ENCODE peak calls at places on chromosomes 7 and 10, in six cellular contexts. N is lower leg skin, Q is AG04449, L is epithelial cell of proximal tubule, P is endothelial cell of umbilical vein, X is left ventricle myocardium inferior. Z is an unnamed sample.

GRCh38 chr7:92423646-92424045 is 23.6 kb upstream of the GATAD1 start:
- DNase-seq in N (no peak), Q (no peak), L (no peak), P (no peak), X (no peak), Z (no peak)

GRCh38 chr7:127375626-127376025 is 16.9 kb downstream of the ZNF800 start:
- DNase-seq in N (no peak), Q (no peak), L (no peak), P (no peak), X (no peak), Z (no peak)

GRCh38 chr10:132169031-132169765 is 17.6 kb upstream of the DPYSL4 start:
- DNase-seq in N (no peak), Q (no peak), L (no peak), P (no peak), X (no peak), Z (no peak)

GRCh38 chr10:132137111-132138072 is 49.4 kb upstream of the DPYSL4 start:
- DNase-seq in N (no peak), Q (no peak), L (no peak), P (no peak), X (peak; percentile 5), Z (no peak)

GRCh38 chr7:96198047-96198636 is 123.8 kb downstream of the SLC25A13 start:
- DNase-seq in N (no peak), Q (no peak), L (no peak), P (no peak), X (no peak), Z (no peak)

GRCh38 chr10:102368072-102368471 is 27.4 kb upstream of the NFKB2 start:
- DNase-seq in N (no peak), Q (no peak), L (no peak), P (no peak), X (no peak), Z (no peak)

GRCh38 chr10:2839081-2839725 is 228.1 kb upstream of the PFKP start:
- DNase-seq in N (no peak), Q (no peak), L (peak; percentile 1), P (peak; percentile 48), X (peak; percentile 18), Z (no peak)

GRCh38 chr10:60896033-60896432 is 48.0 kb downstream of the RHOBTB1 start:
- DNase-seq in N (no peak), Q (peak; percentile 51), L (no peak), P (peak; percentile 13), X (no peak), Z (peak; percentile 18)

GRCh38 chr7:17680943-17681351 is 259.3 kb downstream of the SNX13 start:
- DNase-seq in N (no peak), Q (no peak), L (no peak), P (peak; percentile 31), X (no peak), Z (no peak)

GRCh38 chr10:102673961-102674511 is 29.8 kb downstream of the TRIM8 start:
- DNase-seq in N (peak; percentile 56), Q (no peak), L (no peak), P (peak; percentile 41), X (peak; percentile 70), Z (no peak)

GRCh38 chr10:89207181-89207800 is at the start of gene CH25H:
- DNase-seq in N (peak; percentile 81), Q (no peak), L (no peak), P (peak; percentile 76), X (peak; percentile 78), Z (no peak)
- H3K4me3 ChIP-seq in N (peak within 1 kb of the TSS; percentile 10), Q (peak within 1 kb of the TSS; percentile 66), L (peak within 1 kb of the TSS; percentile 59), P (peak within 1 kb of the TSS; percentile 84), X (peak within 1 kb of the TSS; percentile 63), Z (peak within 1 kb of the TSS; percentile 50)

DNA sequence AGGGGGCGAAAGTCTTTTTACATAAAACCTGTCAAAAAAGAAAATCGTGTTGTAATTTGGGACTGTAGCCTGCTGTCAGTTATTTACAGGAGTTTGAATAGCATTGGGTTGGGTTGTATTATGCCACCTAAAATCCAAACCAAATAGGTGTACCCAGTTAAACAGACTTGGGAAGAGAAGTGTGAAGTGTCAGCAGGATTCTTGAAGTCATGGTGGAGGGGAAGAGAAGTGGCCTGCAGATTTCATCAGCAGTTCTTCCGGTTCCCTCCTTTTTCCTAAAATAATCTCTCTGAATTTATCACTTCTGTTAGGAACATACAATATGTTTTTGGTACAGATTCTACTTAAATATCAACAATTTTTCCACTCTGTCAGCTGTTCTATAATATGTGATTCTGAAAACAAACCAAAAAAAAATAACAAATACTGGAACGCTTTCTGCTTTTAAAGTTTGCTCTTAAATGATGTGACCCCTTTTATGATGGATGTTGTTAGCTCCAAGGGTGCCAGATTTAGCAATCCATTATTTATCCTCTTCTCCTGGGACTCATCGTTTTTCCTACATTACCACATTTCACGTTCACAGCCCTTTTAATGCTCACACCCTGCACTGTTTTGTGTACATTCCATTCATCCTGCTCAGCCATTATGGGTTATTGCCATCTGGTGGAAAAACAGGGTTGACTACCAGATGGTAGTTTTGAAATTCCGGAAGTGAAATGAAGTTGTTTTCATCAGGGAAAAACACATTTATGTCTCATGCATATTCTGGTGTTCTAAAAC is 18.7 kb upstream of the ARHGAP12 start:
- DNase-seq in N (peak; percentile 64), Q (peak; percentile 80), L (no peak), P (peak; percentile 83), X (no peak), Z (peak; percentile 89)
- TF ChIP-seq CTCF in N (no peak), Q (peak; percentile 17), L (peak; percentile 77), P (peak; percentile 33), X (peak; percentile 59), Z (peak; percentile 34)

GRCh38 chr7:130909881-130910672 is 176.1 kb upstream of the KLF14 start:
- DNase-seq in N (no peak), Q (no peak), L (no peak), P (peak; percentile 81), X (no peak), Z (no peak)
- H3K4me3 ChIP-seq in N (no peak overlapping the region), Q (peak overlapping the region; percentile 86), L (peak overlapping the region; percentile 85), P (peak overlapping the region; percentile 99), X (no peak overlapping the region), Z (peak overlapping the region; percentile 68)

DNA sequence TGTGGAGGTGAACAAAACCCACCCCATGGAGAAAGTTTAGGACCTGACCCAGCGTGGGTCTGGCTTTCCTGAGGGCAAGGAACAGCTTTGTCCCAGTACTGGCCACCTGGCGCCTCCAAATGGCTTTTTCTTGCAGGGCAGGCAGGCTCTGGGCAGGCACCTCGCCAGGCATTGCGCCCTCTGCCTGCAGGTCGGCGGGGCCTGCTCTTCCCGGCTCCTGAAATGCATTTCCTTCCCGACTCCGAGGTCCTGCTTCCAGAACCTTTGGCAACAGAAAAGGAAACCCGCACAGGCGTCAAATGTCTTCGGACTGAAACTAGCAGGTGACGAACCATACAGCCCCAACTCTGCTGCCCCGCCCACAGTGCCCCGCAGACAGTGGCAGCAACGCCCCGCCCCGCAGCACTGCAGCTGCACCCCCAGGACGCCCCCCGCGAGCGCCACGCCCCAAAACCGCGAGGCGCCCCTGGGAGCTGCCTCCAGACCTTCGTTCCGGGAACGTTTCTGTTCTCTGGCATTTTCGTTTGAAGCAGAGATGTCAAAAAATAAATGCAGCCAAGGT is 65.5 kb downstream of the C10orf143 start:
- DNase-seq in N (no peak), Q (no peak), L (no peak), P (no peak), X (no peak), Z (no peak)
- TF ChIP-seq CTCF in N (no peak), Q (peak; percentile 33), L (no peak), P (no peak), X (peak; percentile 15), Z (peak; percentile 59)

DNA sequence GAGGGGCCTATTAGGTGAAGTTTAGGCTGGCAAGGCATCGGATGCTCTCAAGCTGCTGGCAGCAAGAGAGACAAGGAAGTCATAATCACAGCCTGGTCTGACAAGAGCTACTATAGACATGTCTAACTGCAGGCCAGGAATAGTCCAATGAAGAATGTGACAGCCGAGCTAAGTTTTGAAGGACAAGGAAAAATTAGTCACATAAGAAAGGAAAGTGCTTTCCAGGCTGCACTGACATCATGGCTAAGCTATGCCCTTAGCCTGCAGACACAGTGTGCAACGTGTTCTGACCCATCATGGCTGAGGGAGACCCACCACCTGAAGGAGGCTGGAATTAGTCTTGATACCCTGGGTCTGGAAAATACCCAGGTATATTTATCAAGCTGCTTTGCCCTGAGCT is 281.1 kb downstream of the PLXNA4 start:
- DNase-seq in N (no peak), Q (no peak), L (no peak), P (peak; percentile 39), X (no peak), Z (no peak)
- H3K4me3 ChIP-seq in N (no peak overlapping the region), Q (no peak overlapping the region), L (no peak overlapping the region), P (no peak overlapping the region), X (no peak overlapping the region), Z (no peak overlapping the region)

DNA sequence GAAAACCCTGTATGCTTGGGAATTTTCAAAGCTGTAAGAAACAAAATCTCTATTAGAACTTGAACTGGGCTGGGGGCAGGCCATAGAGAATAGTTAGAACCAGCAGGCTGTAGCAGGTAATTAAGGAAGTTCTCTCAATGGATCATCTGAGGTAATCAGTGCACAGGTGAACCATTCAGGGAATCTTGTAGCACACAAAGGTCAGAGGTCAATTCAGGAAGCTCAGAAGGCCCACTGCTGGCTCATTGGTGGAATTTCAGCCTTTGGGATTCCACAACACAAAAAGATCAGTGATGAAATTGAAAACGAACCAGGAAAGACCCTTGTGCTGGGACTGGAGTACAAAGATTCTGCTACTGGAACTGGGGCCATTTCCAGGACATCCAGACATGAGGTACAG is 82.0 kb downstream of the TMEM168 start:
- DNase-seq in N (no peak), Q (no peak), L (no peak), P (no peak), X (no peak), Z (no peak)
- TF ChIP-seq CTCF in N (no peak), Q (no peak), L (peak; percentile 23), P (no peak), X (no peak), Z (no peak)

DNA sequence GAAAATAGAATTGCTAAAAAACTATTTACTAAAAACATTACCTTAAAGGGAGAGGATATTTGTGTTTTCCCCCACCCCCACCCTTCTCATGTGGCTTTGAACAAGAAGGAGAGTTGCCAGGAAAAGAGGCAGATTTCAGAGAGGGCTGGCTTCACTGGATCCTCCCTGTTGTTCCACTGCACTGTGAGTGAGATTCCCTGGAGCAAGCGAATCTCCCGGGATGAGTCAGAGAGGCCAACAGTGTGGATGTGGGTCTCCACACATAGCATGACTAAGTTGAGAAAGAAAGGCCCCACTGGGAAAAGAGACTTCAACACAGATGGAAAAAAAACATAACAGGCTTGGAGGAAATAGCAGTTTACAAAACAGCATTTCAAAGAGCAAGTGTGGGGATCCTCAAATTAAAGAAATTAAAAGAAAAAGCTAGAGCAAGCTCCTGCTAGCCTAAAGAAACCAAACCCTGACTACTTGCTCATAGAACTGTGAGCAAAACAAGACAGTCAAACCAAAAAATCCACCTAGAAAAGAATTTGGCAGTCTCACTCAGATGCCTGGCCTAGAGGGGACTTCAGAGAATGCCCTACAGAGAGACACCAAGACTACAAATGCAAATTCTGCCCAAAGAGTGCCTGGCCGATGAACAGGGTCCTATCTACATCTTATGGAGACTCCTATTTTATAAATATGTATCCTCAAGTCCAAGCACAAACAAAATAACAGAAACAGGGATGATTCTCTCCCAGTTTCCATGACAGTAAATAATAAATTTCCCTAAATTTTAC is 3.4 kb downstream of the CAV1 start:
- DNase-seq in N (peak; percentile 84), Q (peak; percentile 78), L (peak; percentile 85), P (peak; percentile 92), X (peak; percentile 51), Z (peak; percentile 80)
- H3K4me3 ChIP-seq in N (no peak overlapping the region), Q (peak overlapping the region; percentile 99), L (peak overlapping the region; percentile 88), P (peak overlapping the region; percentile 74), X (peak overlapping the region; percentile 83), Z (peak overlapping the region; percentile 98)

DNA sequence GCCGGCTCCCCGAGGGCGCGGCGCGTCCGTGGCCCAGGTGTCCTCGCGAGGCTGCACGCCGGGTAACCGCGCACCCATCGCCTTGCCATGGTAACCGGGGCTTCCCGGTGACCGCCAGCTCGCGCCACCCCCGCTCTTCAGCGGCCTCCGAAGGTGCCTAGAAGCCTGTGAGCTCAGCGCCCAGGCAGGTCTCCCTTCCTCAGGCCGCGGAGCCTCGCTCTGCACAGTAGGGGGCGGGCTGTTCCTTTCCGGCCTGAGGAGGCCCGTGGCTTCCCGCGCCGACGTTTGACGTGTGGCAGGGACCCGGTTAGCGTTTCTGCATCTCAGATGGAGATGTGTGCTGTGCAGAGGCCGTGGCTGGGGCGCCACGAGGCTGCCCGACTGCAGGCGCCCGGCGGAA is 117.1 kb downstream of the DYNC2I1 start:
- DNase-seq in N (no peak), Q (no peak), L (no peak), P (no peak), X (peak; percentile 45), Z (no peak)
- TF ChIP-seq CTCF in N (no peak), Q (no peak), L (no peak), P (peak; percentile 39), X (peak; percentile 69), Z (no peak)